ENCODE peak calls at places on chromosomes 5 and 9, in nine cellular contexts. One of them, this sample, is unnamed.

GRCh38 chr5:72298711-72299110 is 21.3 kb downstream of the MRPS27 start:
- DNase-seq in colonic mucosa: no peak
- DNase-seq in Caco-2: no peak
- DNase-seq in stimulated activated CD8-positive, alpha-beta memory T cell treated with anti-CD3 and anti-CD28 coated beads, Interleukin-2, amount 100 ng/mL, for 1 hour: no peak
- DNase-seq in heart left ventricle: no peak
- DNase-seq in NCI-H1092 treated with DMSO at 0.1 percent for 48 hours: no peak
- DNase-seq in heart right ventricle: no peak
- DNase-seq in T-helper 9 cell: no peak
- DNase-seq in GM04503: no peak
- DNase-seq in this sample: no peak

GRCh38 chr9:7117676-7118561 is 360.1 kb downstream of the KDM4C start:
- DNase-seq in colonic mucosa: no peak
- DNase-seq in Caco-2: no peak
- DNase-seq in stimulated activated CD8-positive, alpha-beta memory T cell treated with anti-CD3 and anti-CD28 coated beads, Interleukin-2, amount 100 ng/mL, for 1 hour: no peak
- DNase-seq in heart left ventricle: no peak
- DNase-seq in NCI-H1092 treated with DMSO at 0.1 percent for 48 hours: peak
- DNase-seq in heart right ventricle: no peak
- DNase-seq in T-helper 9 cell: no peak
- DNase-seq in GM04503: peak
- DNase-seq in this sample: no peak

GRCh38 chr5:77853353-77853907 is 77.3 kb upstream of the TBCA start:
- DNase-seq in colonic mucosa: no peak
- DNase-seq in Caco-2: no peak
- DNase-seq in stimulated activated CD8-positive, alpha-beta memory T cell treated with anti-CD3 and anti-CD28 coated beads, Interleukin-2, amount 100 ng/mL, for 1 hour: no peak
- DNase-seq in heart left ventricle: no peak
- DNase-seq in NCI-H1092 treated with DMSO at 0.1 percent for 48 hours: no peak
- DNase-seq in heart right ventricle: no peak
- DNase-seq in T-helper 9 cell: no peak
- DNase-seq in GM04503: no peak
- DNase-seq in this sample: no peak

GRCh38 chr5:89849819-89850515 is 559.6 kb downstream of the CETN3 start:
- DNase-seq in colonic mucosa: no peak
- DNase-seq in Caco-2: no peak
- DNase-seq in stimulated activated CD8-positive, alpha-beta memory T cell treated with anti-CD3 and anti-CD28 coated beads, Interleukin-2, amount 100 ng/mL, for 1 hour: no peak
- DNase-seq in heart left ventricle: no peak
- DNase-seq in NCI-H1092 treated with DMSO at 0.1 percent for 48 hours: no peak
- DNase-seq in heart right ventricle: no peak
- DNase-seq in T-helper 9 cell: no peak
- DNase-seq in GM04503: no peak
- DNase-seq in this sample: no peak

GRCh38 chr5:59618644-59619043 is 274.9 kb downstream of the PDE4D start:
- DNase-seq in colonic mucosa: no peak
- DNase-seq in Caco-2: no peak
- DNase-seq in stimulated activated CD8-positive, alpha-beta memory T cell treated with anti-CD3 and anti-CD28 coated beads, Interleukin-2, amount 100 ng/mL, for 1 hour: no peak
- DNase-seq in heart left ventricle: no peak
- DNase-seq in NCI-H1092 treated with DMSO at 0.1 percent for 48 hours: no peak
- DNase-seq in heart right ventricle: no peak
- DNase-seq in T-helper 9 cell: no peak
- DNase-seq in GM04503: no peak
- DNase-seq in this sample: no peak

GRCh38 chr5:179404321-179405053 is 59.2 kb upstream of the ADAMTS2 start:
- DNase-seq in colonic mucosa: peak
- DNase-seq in Caco-2: no peak
- DNase-seq in stimulated activated CD8-positive, alpha-beta memory T cell treated with anti-CD3 and anti-CD28 coated beads, Interleukin-2, amount 100 ng/mL, for 1 hour: no peak
- DNase-seq in heart left ventricle: no peak
- DNase-seq in NCI-H1092 treated with DMSO at 0.1 percent for 48 hours: no peak
- DNase-seq in heart right ventricle: no peak
- DNase-seq in T-helper 9 cell: no peak
- DNase-seq in GM04503: no peak
- DNase-seq in this sample: no peak

GRCh38 chr9:78971505-78971904 is 600.3 kb upstream of the TLE4 start:
- DNase-seq in colonic mucosa: no peak
- DNase-seq in Caco-2: no peak
- DNase-seq in stimulated activated CD8-positive, alpha-beta memory T cell treated with anti-CD3 and anti-CD28 coated beads, Interleukin-2, amount 100 ng/mL, for 1 hour: no peak
- DNase-seq in heart left ventricle: no peak
- DNase-seq in NCI-H1092 treated with DMSO at 0.1 percent for 48 hours: peak
- DNase-seq in heart right ventricle: no peak
- DNase-seq in T-helper 9 cell: no peak
- DNase-seq in GM04503: no peak
- DNase-seq in this sample: no peak

GRCh38 chr5:14118551-14119320 is 24.4 kb upstream of the TRIO start:
- DNase-seq in colonic mucosa: no peak
- DNase-seq in Caco-2: peak
- DNase-seq in stimulated activated CD8-positive, alpha-beta memory T cell treated with anti-CD3 and anti-CD28 coated beads, Interleukin-2, amount 100 ng/mL, for 1 hour: no peak
- DNase-seq in heart left ventricle: peak
- DNase-seq in NCI-H1092 treated with DMSO at 0.1 percent for 48 hours: no peak
- DNase-seq in heart right ventricle: peak
- DNase-seq in T-helper 9 cell: no peak
- DNase-seq in GM04503: no peak
- DNase-seq in this sample: no peak

GRCh38 chr5:149345892-149346222 is 558 bp downstream of the GRPEL2 start:
- DNase-seq in colonic mucosa: no peak
- DNase-seq in Caco-2: no peak
- DNase-seq in stimulated activated CD8-positive, alpha-beta memory T cell treated with anti-CD3 and anti-CD28 coated beads, Interleukin-2, amount 100 ng/mL, for 1 hour: no peak
- DNase-seq in heart left ventricle: no peak
- DNase-seq in NCI-H1092 treated with DMSO at 0.1 percent for 48 hours: no peak
- DNase-seq in heart right ventricle: no peak
- DNase-seq in T-helper 9 cell: no peak
- DNase-seq in GM04503: no peak
- DNase-seq in this sample: no peak

GRCh38 chr5:51567636-51568035 is 184.4 kb downstream of the ISL1 start:
- DNase-seq in colonic mucosa: no peak
- DNase-seq in Caco-2: no peak
- DNase-seq in stimulated activated CD8-positive, alpha-beta memory T cell treated with anti-CD3 and anti-CD28 coated beads, Interleukin-2, amount 100 ng/mL, for 1 hour: no peak
- DNase-seq in heart left ventricle: no peak
- DNase-seq in NCI-H1092 treated with DMSO at 0.1 percent for 48 hours: no peak
- DNase-seq in heart right ventricle: no peak
- DNase-seq in T-helper 9 cell: no peak
- DNase-seq in GM04503: no peak
- DNase-seq in this sample: no peak

GRCh38 chr9:114085404-114085803 is 7.3 kb upstream of the AMBP start:
- DNase-seq in colonic mucosa: no peak
- DNase-seq in Caco-2: no peak
- DNase-seq in stimulated activated CD8-positive, alpha-beta memory T cell treated with anti-CD3 and anti-CD28 coated beads, Interleukin-2, amount 100 ng/mL, for 1 hour: no peak
- DNase-seq in heart left ventricle: no peak
- DNase-seq in NCI-H1092 treated with DMSO at 0.1 percent for 48 hours: no peak
- DNase-seq in heart right ventricle: no peak
- DNase-seq in T-helper 9 cell: no peak
- DNase-seq in GM04503: no peak
- DNase-seq in this sample: no peak

GRCh38 chr9:113503613-113504230 is 40.2 kb downstream of the RGS3 start:
- DNase-seq in colonic mucosa: no peak
- DNase-seq in Caco-2: no peak
- DNase-seq in stimulated activated CD8-positive, alpha-beta memory T cell treated with anti-CD3 and anti-CD28 coated beads, Interleukin-2, amount 100 ng/mL, for 1 hour: no peak
- DNase-seq in heart left ventricle: no peak
- DNase-seq in NCI-H1092 treated with DMSO at 0.1 percent for 48 hours: no peak
- DNase-seq in heart right ventricle: no peak
- DNase-seq in T-helper 9 cell: no peak
- DNase-seq in GM04503: no peak
- DNase-seq in this sample: no peak

GRCh38 chr9:137639303-137640051 is 20.7 kb downstream of the EHMT1 start:
- DNase-seq in colonic mucosa: no peak
- DNase-seq in Caco-2: no peak
- DNase-seq in stimulated activated CD8-positive, alpha-beta memory T cell treated with anti-CD3 and anti-CD28 coated beads, Interleukin-2, amount 100 ng/mL, for 1 hour: no peak
- DNase-seq in heart left ventricle: no peak
- DNase-seq in NCI-H1092 treated with DMSO at 0.1 percent for 48 hours: no peak
- DNase-seq in heart right ventricle: no peak
- DNase-seq in T-helper 9 cell: no peak
- DNase-seq in GM04503: no peak
- DNase-seq in this sample: no peak

GRCh38 chr5:181167814-181168488 is 20.6 kb downstream of the OR2V2 start:
- DNase-seq in colonic mucosa: peak
- DNase-seq in Caco-2: no peak
- DNase-seq in stimulated activated CD8-positive, alpha-beta memory T cell treated with anti-CD3 and anti-CD28 coated beads, Interleukin-2, amount 100 ng/mL, for 1 hour: no peak
- DNase-seq in heart left ventricle: no peak
- DNase-seq in NCI-H1092 treated with DMSO at 0.1 percent for 48 hours: peak
- DNase-seq in heart right ventricle: no peak
- DNase-seq in T-helper 9 cell: peak
- DNase-seq in GM04503: no peak
- DNase-seq in this sample: peak

GRCh38 chr9:130893250-130894101 is 3.1 kb downstream of the QRFP start:
- DNase-seq in colonic mucosa: no peak
- DNase-seq in Caco-2: no peak
- DNase-seq in stimulated activated CD8-positive, alpha-beta memory T cell treated with anti-CD3 and anti-CD28 coated beads, Interleukin-2, amount 100 ng/mL, for 1 hour: no peak
- DNase-seq in heart left ventricle: peak
- DNase-seq in NCI-H1092 treated with DMSO at 0.1 percent for 48 hours: no peak
- DNase-seq in heart right ventricle: peak
- DNase-seq in T-helper 9 cell: no peak
- DNase-seq in GM04503: no peak
- DNase-seq in this sample: no peak

GRCh38 chr5:72625369-72625768 is 118.2 kb upstream of the ZNF366 start:
- DNase-seq in colonic mucosa: no peak
- DNase-seq in Caco-2: no peak
- DNase-seq in stimulated activated CD8-positive, alpha-beta memory T cell treated with anti-CD3 and anti-CD28 coated beads, Interleukin-2, amount 100 ng/mL, for 1 hour: no peak
- DNase-seq in heart left ventricle: no peak
- DNase-seq in NCI-H1092 treated with DMSO at 0.1 percent for 48 hours: no peak
- DNase-seq in heart right ventricle: no peak
- DNase-seq in T-helper 9 cell: no peak
- DNase-seq in GM04503: no peak
- DNase-seq in this sample: no peak

GRCh38 chr5:128782446-128782845 is 182.8 kb upstream of the SLC27A6 start:
- DNase-seq in colonic mucosa: peak
- DNase-seq in Caco-2: no peak
- DNase-seq in stimulated activated CD8-positive, alpha-beta memory T cell treated with anti-CD3 and anti-CD28 coated beads, Interleukin-2, amount 100 ng/mL, for 1 hour: no peak
- DNase-seq in heart left ventricle: peak
- DNase-seq in NCI-H1092 treated with DMSO at 0.1 percent for 48 hours: no peak
- DNase-seq in heart right ventricle: peak
- DNase-seq in T-helper 9 cell: no peak
- DNase-seq in GM04503: no peak
- DNase-seq in this sample: no peak

GRCh38 chr5:15191012-15191411 is 309.0 kb upstream of the FBXL7 start:
- DNase-seq in colonic mucosa: no peak
- DNase-seq in Caco-2: no peak
- DNase-seq in stimulated activated CD8-positive, alpha-beta memory T cell treated with anti-CD3 and anti-CD28 coated beads, Interleukin-2, amount 100 ng/mL, for 1 hour: no peak
- DNase-seq in heart left ventricle: no peak
- DNase-seq in NCI-H1092 treated with DMSO at 0.1 percent for 48 hours: no peak
- DNase-seq in heart right ventricle: no peak
- DNase-seq in T-helper 9 cell: no peak
- DNase-seq in GM04503: no peak
- DNase-seq in this sample: no peak

GRCh38 chr9:5899292-5899691 is 8.6 kb downstream of the MLANA start:
- DNase-seq in colonic mucosa: no peak
- DNase-seq in Caco-2: no peak
- DNase-seq in stimulated activated CD8-positive, alpha-beta memory T cell treated with anti-CD3 and anti-CD28 coated beads, Interleukin-2, amount 100 ng/mL, for 1 hour: no peak
- DNase-seq in heart left ventricle: no peak
- DNase-seq in NCI-H1092 treated with DMSO at 0.1 percent for 48 hours: no peak
- DNase-seq in heart right ventricle: no peak
- DNase-seq in T-helper 9 cell: no peak
- DNase-seq in GM04503: no peak
- DNase-seq in this sample: no peak

GRCh38 chr5:111869681-111870080 is 112.7 kb upstream of the NREP start:
- DNase-seq in colonic mucosa: no peak
- DNase-seq in Caco-2: no peak
- DNase-seq in stimulated activated CD8-positive, alpha-beta memory T cell treated with anti-CD3 and anti-CD28 coated beads, Interleukin-2, amount 100 ng/mL, for 1 hour: no peak
- DNase-seq in heart left ventricle: no peak
- DNase-seq in NCI-H1092 treated with DMSO at 0.1 percent for 48 hours: no peak
- DNase-seq in heart right ventricle: no peak
- DNase-seq in T-helper 9 cell: no peak
- DNase-seq in GM04503: no peak
- DNase-seq in this sample: no peak

GRCh38 chr5:69115526-69115925 is 21.7 kb downstream of the SLC30A5 start:
- DNase-seq in colonic mucosa: no peak
- DNase-seq in Caco-2: no peak
- DNase-seq in stimulated activated CD8-positive, alpha-beta memory T cell treated with anti-CD3 and anti-CD28 coated beads, Interleukin-2, amount 100 ng/mL, for 1 hour: no peak
- DNase-seq in heart left ventricle: no peak
- DNase-seq in NCI-H1092 treated with DMSO at 0.1 percent for 48 hours: no peak
- DNase-seq in heart right ventricle: no peak
- DNase-seq in T-helper 9 cell: no peak
- DNase-seq in GM04503: no peak
- DNase-seq in this sample: no peak

GRCh38 chr5:33409435-33410146 is 31.2 kb upstream of the TARS1 start:
- DNase-seq in colonic mucosa: peak
- DNase-seq in Caco-2: no peak
- DNase-seq in stimulated activated CD8-positive, alpha-beta memory T cell treated with anti-CD3 and anti-CD28 coated beads, Interleukin-2, amount 100 ng/mL, for 1 hour: no peak
- DNase-seq in heart left ventricle: no peak
- DNase-seq in NCI-H1092 treated with DMSO at 0.1 percent for 48 hours: no peak
- DNase-seq in heart right ventricle: no peak
- DNase-seq in T-helper 9 cell: no peak
- DNase-seq in GM04503: peak
- DNase-seq in this sample: no peak

GRCh38 chr9:115591584-115591984 is 473.6 kb upstream of the TNC start:
- DNase-seq in colonic mucosa: peak
- DNase-seq in Caco-2: peak
- DNase-seq in stimulated activated CD8-positive, alpha-beta memory T cell treated with anti-CD3 and anti-CD28 coated beads, Interleukin-2, amount 100 ng/mL, for 1 hour: no peak
- DNase-seq in heart left ventricle: no peak
- DNase-seq in NCI-H1092 treated with DMSO at 0.1 percent for 48 hours: peak
- DNase-seq in heart right ventricle: no peak
- DNase-seq in T-helper 9 cell: no peak
- DNase-seq in GM04503: peak
- DNase-seq in this sample: no peak

GRCh38 chr9:87834357-87834756 is 48.3 kb upstream of the SPATA31E1 start:
- DNase-seq in colonic mucosa: peak
- DNase-seq in Caco-2: no peak
- DNase-seq in stimulated activated CD8-positive, alpha-beta memory T cell treated with anti-CD3 and anti-CD28 coated beads, Interleukin-2, amount 100 ng/mL, for 1 hour: no peak
- DNase-seq in heart left ventricle: no peak
- DNase-seq in NCI-H1092 treated with DMSO at 0.1 percent for 48 hours: peak
- DNase-seq in heart right ventricle: no peak
- DNase-seq in T-helper 9 cell: no peak
- DNase-seq in GM04503: no peak
- DNase-seq in this sample: no peak

This sample was measured in suprapubic skin.